ENCODE peak calls at places on chromosomes 7 and 10, in four cellular contexts. P is left cardiac atrium, D is DMS 273 treated with DMSO at 0.1 percent for 48 hours, S is breast epithelium. Z is an unnamed sample.

GRCh38 chr7:46685051-46685450 is 764.0 kb upstream of the IGFBP3 start:
- DNase-seq in D (no peak), S (no peak), P (no peak), Z (no peak)

GRCh38 chr10:88791924-88792323 is 10.6 kb upstream of the LIPM start:
- DNase-seq in S (no peak), D (no peak), P (no peak), Z (no peak)

GRCh38 chr7:122305475-122306319 is 1.1 kb upstream of the FEZF1 start:
- DNase-seq in P (no peak), S (no peak), D (no peak), Z (peak; percentile 63)

GRCh38 chr10:132273966-132274365 is 33.8 kb downstream of the STK32C start:
- DNase-seq in D (no peak), P (no peak), S (no peak), Z (no peak)

GRCh38 chr10:131779661-131780394 is 121.0 kb upstream of the PPP2R2D start:
- DNase-seq in P (no peak), D (no peak), S (no peak), Z (no peak)

GRCh38 chr7:78185149-78185745 is 386.7 kb downstream of the PHTF2 start:
- DNase-seq in D (no peak), P (no peak), S (no peak), Z (no peak)

GRCh38 chr10:6297951-6298381 is 95.2 kb downstream of the PFKFB3 start:
- DNase-seq in S (no peak), D (no peak), P (no peak), Z (peak; percentile 77)

GRCh38 chr10:1090696-1091095 is 34.5 kb downstream of the WDR37 start:
- DNase-seq in D (no peak), S (no peak), P (no peak), Z (no peak)

GRCh38 chr7:6436385-6436685 is 11.4 kb downstream of the DAGLB start:
- DNase-seq in D (no peak), S (no peak), P (no peak), Z (no peak)

GRCh38 chr10:89309646-89310045 is 7.8 kb downstream of the IFIT2 start:
- DNase-seq in S (no peak), D (no peak), P (no peak), Z (no peak)

GRCh38 chr10:80755893-80756292 is 218.2 kb downstream of the SH2D4B start:
- DNase-seq in P (no peak), S (no peak), D (no peak), Z (no peak)

GRCh38 chr7:99396914-99397631 is 11.3 kb downstream of the PDAP1 start:
- DNase-seq in S (no peak), D (no peak), P (no peak), Z (no peak)

GRCh38 chr7:794671-795329 is 37.5 kb upstream of the SUN1 start:
- DNase-seq in D (no peak), S (no peak), P (peak; percentile 18), Z (no peak)

GRCh38 chr7:73706122-73707044 is 13.1 kb downstream of the STX1A start:
- DNase-seq in D (peak; percentile 67), S (no peak), P (no peak), Z (no peak)

GRCh38 chr10:61994404-61995031 is 93.0 kb downstream of the ARID5B start:
- DNase-seq in P (no peak), S (no peak), D (no peak), Z (no peak)

GRCh38 chr7:30238721-30239441 is 45.5 kb upstream of the ZNRF2 start:
- DNase-seq in S (peak; percentile 91), P (peak; percentile 45), D (peak; percentile 46), Z (peak; percentile 68)

GRCh38 chr10:106935978-106936451 is 228.5 kb downstream of the SORCS1 start:
- DNase-seq in D (no peak), S (no peak), P (no peak), Z (no peak)

GRCh38 chr7:77657427-77658331 is 38.6 kb upstream of the RSBN1L start:
- DNase-seq in P (no peak), D (peak; percentile 35), S (no peak), Z (no peak)

GRCh38 chr7:145692237-145692950 is 424.2 kb upstream of the CNTNAP2 start:
- DNase-seq in D (no peak), P (peak; percentile 35), S (no peak), Z (no peak)

GRCh38 chr10:101903827-101904520 is 60.4 kb upstream of the KCNIP2 start:
- DNase-seq in S (no peak), P (no peak), D (peak; percentile 36), Z (no peak)

GRCh38 chr7:139635521-139636240 is 112.2 kb downstream of the CLEC2L start:
- DNase-seq in P (no peak), S (no peak), D (no peak), Z (no peak)

GRCh38 chr7:101370836-101371235 is 8.2 kb downstream of the COL26A1 start:
- DNase-seq in S (no peak), P (no peak), D (no peak), Z (no peak)